ENCODE peak calls at places on chromosomes 11 and 22, in five cellular contexts. G is foreskin fibroblast, N is left lung, A is PC-3, T is dorsolateral prefrontal cortex. D is an unnamed sample.
A peak's percentile ranks its signal among the peaks of the same experiment; 100 is the strongest.

GRCh38 chr11:82927264-82927880 is 25.8 kb downstream of the DDIAS start:
- DNase-seq in A (peak; percentile 80), T (no peak), N (no peak), G (peak; percentile 77), D (peak; percentile 54)

GRCh38 chr11:33690290-33691050 is 10.2 kb downstream of the C11orf91 start:
- DNase-seq in G (peak; percentile 98), A (peak; percentile 97), N (no peak), T (peak; percentile 75), D (peak; percentile 100)

GRCh38 chr22:37636186-37636948 is 3.1 kb upstream of the SH3BP1 start:
- DNase-seq in G (peak; percentile 87), N (no peak), A (no peak), T (no peak), D (peak; percentile 80)

GRCh38 chr11:57310091-57310490 is 14.7 kb downstream of the TNKS1BP1 start:
- DNase-seq in A (no peak), N (no peak), G (no peak), T (no peak), D (no peak)

GRCh38 chr11:32446227-32446626 is 10.9 kb upstream of the WT1 start:
- DNase-seq in N (no peak), G (no peak), T (no peak), A (no peak), D (no peak)

GRCh38 chr11:73414977-73415492 is 38.8 kb downstream of the RELT start:
- DNase-seq in N (no peak), T (no peak), A (no peak), G (peak; percentile 71), D (peak; percentile 74)

GRCh38 chr11:119195680-119196079 is 10.4 kb downstream of the NHERF4 start:
- DNase-seq in A (peak; percentile 73), G (peak; percentile 69), N (no peak), T (no peak), D (peak; percentile 66)

GRCh38 chr11:47388697-47389576 is 10.6 kb upstream of the SPI1 start:
- DNase-seq in N (peak; percentile 86), T (no peak), A (no peak), G (no peak), D (no peak)

GRCh38 chr22:34812631-34813030 is 253.3 kb upstream of the ISX start:
- DNase-seq in G (no peak), T (no peak), A (no peak), N (no peak), D (no peak)

GRCh38 chr11:103652013-103652412 is 384.4 kb upstream of the DDI1 start:
- DNase-seq in G (peak; percentile 48), T (no peak), A (peak; percentile 52), N (no peak), D (peak; percentile 98)

GRCh38 chr11:44244649-44245308 is 65.2 kb downstream of the ALX4 start:
- DNase-seq in N (no peak), G (no peak), A (no peak), T (no peak), D (peak; percentile 10)

GRCh38 chr22:44031111-44031963 is 7.2 kb downstream of the PARVB start:
- DNase-seq in G (no peak), T (no peak), N (peak; percentile 31), A (no peak), D (no peak)

DNA sequence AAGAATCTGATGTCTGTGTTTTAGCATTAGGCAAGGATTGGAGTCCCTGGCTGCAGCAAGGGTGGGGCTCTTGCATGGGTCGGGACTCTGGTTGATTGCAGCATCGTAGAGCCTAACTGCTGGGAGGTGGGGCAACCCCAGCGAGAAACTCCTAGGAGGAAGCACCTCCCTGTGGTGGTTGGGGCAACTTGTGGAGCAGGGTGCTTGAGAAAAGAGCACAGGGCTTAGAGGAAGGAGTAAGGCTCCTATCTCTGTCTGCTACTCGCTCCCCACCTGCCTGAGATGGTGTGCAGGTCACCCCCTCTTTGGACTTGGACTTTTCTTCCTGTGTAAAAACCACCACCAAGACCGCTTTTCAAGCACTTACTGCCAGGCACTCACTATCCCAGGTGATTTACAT is 15.6 kb downstream of the SREBF2 start:
- DNase-seq in G (no peak), T (no peak), N (peak; percentile 86), A (no peak), D (no peak)
- TF ChIP-seq CTCF in G (no peak), T (no peak), N (no peak), A (no peak), D (no peak)

GRCh38 chr11:61586792-61587430 is 6.0 kb upstream of the SYT7 start:
- DNase-seq in G (no peak), T (no peak), A (peak; percentile 44), N (no peak), D (no peak)

GRCh38 chr11:61589961-61590360 is 9.1 kb upstream of the SYT7 start:
- DNase-seq in G (no peak), T (no peak), N (no peak), A (no peak), D (no peak)

GRCh38 chr11:61587541-61587941 is 6.7 kb upstream of the SYT7 start:
- DNase-seq in G (peak; percentile 73), N (peak; percentile 86), A (peak; percentile 32), T (no peak), D (no peak)

GRCh38 chr11:61585115-61585514 is 4.2 kb upstream of the SYT7 start:
- DNase-seq in T (no peak), A (no peak), N (no peak), G (no peak), D (no peak)

GRCh38 chr11:61587951-61588695 is 7.2 kb upstream of the SYT7 start:
- DNase-seq in N (peak; percentile 90), G (peak; percentile 54), A (peak; percentile 62), T (no peak), D (no peak)
- TF ChIP-seq CTCF in N (no peak), G (peak; percentile 27), A (peak; percentile 55), T (no peak), D (no peak)

GRCh38 chr22:19786264-19786585 is 25.6 kb downstream of the TBX1 start:
- DNase-seq in A (no peak), N (no peak), T (no peak), G (no peak), D (no peak)
- TF ChIP-seq CTCF in A (no peak), N (no peak), T (no peak), G (no peak), D (no peak)

DNA sequence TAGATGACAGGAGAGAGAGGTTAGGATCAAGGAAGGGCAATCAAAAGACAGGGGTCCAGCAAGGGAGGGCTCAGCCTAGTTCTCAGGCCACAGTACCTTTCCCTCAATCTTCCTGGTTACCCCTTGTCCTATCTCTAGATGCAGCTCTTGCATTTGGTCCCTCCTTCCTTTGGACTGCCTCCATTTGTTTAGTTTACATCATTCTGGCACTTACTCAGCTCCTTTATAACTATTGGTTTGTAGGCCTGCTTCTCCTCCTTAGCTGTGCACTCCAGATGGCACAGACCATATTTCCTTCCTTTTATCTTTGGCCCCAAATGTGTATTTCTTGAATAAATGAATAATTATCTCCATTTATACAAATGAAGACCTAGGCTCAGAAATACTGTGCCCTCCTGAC is 92.4 kb upstream of the AMOTL1 start:
- DNase-seq in T (no peak), N (no peak), G (peak; percentile 31), A (peak; percentile 67), D (no peak)
- TF ChIP-seq CTCF in T (no peak), N (no peak), G (no peak), A (no peak), D (no peak)

DNA sequence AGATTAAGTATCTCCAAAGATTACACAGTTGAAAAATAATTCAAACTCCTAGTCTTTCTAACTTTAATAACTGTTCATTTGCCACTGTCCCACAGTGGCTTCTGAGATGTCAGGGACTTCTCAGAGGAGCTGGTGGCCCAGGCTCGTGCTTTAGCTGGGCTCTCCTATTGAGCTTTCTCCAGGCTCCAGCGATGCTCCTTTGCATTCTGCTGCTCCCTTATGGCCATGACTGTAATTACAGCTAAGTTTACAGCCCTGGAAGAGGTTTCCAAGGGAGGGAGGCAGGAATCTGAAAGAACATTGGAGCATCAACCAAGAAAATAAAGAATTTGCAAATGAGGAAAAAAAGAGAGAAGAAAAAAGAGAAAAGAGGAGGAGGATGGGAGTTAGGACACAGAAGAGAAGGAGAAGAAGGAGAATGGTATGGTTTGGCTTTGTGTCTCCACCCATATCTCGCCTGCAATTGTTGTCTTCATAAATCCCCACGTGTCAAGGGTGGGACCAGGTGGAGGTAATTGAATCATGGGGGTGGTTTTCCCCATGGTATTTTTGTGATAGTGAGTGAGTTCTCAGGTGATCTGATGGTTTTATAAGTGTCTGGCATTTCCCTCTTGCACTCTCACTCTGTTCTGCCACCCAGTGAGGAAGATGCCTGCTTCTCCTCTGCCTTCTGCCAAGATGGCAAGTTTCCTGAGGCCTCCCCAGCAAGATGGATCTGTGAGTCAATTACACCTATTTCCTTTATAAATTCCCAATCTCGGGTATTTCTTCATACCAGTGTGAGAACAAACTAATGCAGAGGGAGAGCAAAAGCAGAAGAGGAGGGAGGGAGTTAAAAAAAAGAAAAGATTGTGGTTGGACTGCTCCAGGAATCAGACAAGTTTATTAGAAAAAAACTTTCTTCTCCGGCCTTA is 857.0 kb downstream of the KCNA4 start:
- DNase-seq in A (peak; percentile 84), N (peak; percentile 27), T (peak; percentile 43), G (peak; percentile 76), D (peak; percentile 72)
- TF ChIP-seq CTCF in A (peak; percentile 88), N (peak; percentile 44), T (peak; percentile 56), G (peak; percentile 66), D (peak; percentile 89)

DNA sequence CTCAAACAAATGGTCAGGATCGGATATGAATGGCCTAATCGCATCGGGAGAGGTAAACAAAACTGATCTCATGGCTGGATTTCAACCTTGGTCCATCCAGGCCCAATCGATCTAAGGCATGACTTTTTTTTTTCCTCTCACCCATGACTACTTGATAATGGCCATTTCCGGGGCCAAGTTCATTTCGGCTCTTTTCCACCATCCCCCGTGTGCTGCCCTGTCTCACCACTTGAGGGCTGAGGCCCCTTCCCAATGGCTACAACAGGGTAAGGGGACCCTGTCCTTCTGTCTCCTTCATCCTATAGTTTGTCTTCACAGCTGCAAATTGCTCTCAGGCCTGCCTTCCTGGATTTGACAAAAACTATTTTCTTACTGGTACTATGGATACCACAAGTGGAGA is 26.7 kb downstream of the GRAP2 start:
- DNase-seq in T (no peak), A (no peak), N (no peak), G (no peak), D (no peak)
- TF ChIP-seq CTCF in T (no peak), A (peak; percentile 14), N (no peak), G (no peak), D (no peak)

GRCh38 chr11:106152013-106152412 is 74.6 kb downstream of the AASDHPPT start:
- DNase-seq in N (no peak), G (peak; percentile 52), T (no peak), A (peak; percentile 58), D (no peak)
- TF ChIP-seq CTCF in N (no peak), G (no peak), T (no peak), A (peak; percentile 55), D (peak; percentile 55)

GRCh38 chr11:45848654-45849081 is 1.4 kb downstream of the CRY2 start:
- DNase-seq in G (no peak), N (no peak), A (peak; percentile 20), T (no peak), D (no peak)
- TF ChIP-seq CTCF in G (no peak), N (no peak), A (no peak), T (no peak), D (no peak)

GRCh38 chr22:46827072-46827780 is 64.8 kb downstream of the TBC1D22A start:
- DNase-seq in A (no peak), T (no peak), N (no peak), G (no peak), D (no peak)
- TF ChIP-seq CTCF in A (peak; percentile 40), T (no peak), N (no peak), G (no peak), D (peak; percentile 49)

D was measured in HFFc6.